ENCODE peak calls at places on chromosomes 12 and 14, in six cellular contexts. Q is cardiac muscle cell, X is OCI-LY7, F is endothelial cell of umbilical vein, O is WTC11, I is psoas muscle. E is an unnamed sample.

GRCh38 chr14:75096959-75097358 is 27.5 kb downstream of the ZC2HC1C start:
- DNase-seq in F (no peak), Q (no peak), X (no peak), O (no peak), I (no peak), E (no peak)

GRCh38 chr12:121590476-121591143 is 9.8 kb upstream of the KDM2B start:
- DNase-seq in Q (peak), I (no peak), X (peak), O (no peak), F (no peak), E (peak)

GRCh38 chr14:91861091-91861490 is 6.2 kb downstream of the TC2N start:
- DNase-seq in X (no peak), Q (no peak), I (no peak), O (no peak), F (no peak), E (no peak)

GRCh38 chr14:30191639-30192279 is 264.1 kb upstream of the PRKD1 start:
- DNase-seq in X (no peak), I (no peak), F (no peak), Q (no peak), O (no peak), E (no peak)

GRCh38 chr12:69024907-69025306 is 91.9 kb upstream of the CPM start:
- DNase-seq in O (no peak), I (no peak), Q (no peak), F (no peak), X (no peak), E (no peak)

GRCh38 chr12:118689793-118690192 is 291.5 kb upstream of the SRRM4 start:
- DNase-seq in X (no peak), I (no peak), Q (no peak), O (peak), F (no peak), E (no peak)

GRCh38 chr12:107553211-107553765 is 132.3 kb upstream of the PWP1 start:
- DNase-seq in Q (no peak), I (no peak), F (no peak), X (no peak), O (no peak), E (no peak)

GRCh38 chr14:65961004-65961403 is 525.2 kb upstream of the CCDC196 start:
- DNase-seq in F (peak), Q (peak), I (no peak), O (peak), X (peak), E (peak)

GRCh38 chr14:88933203-88933602 is 108.8 kb downstream of the TTC8 start:
- DNase-seq in I (no peak), F (no peak), Q (no peak), O (no peak), X (no peak), E (no peak)

GRCh38 chr14:74346341-74346740 is 1.9 kb upstream of the VRTN start:
- DNase-seq in X (no peak), O (no peak), F (no peak), Q (no peak), I (no peak), E (no peak)

GRCh38 chr14:70714055-70714550 is 72.4 kb downstream of the TTC9 start:
- DNase-seq in Q (peak), I (no peak), F (peak), O (peak), X (peak), E (peak)

GRCh38 chr14:76577090-76577489 is 184.2 kb upstream of the VASH1 start:
- DNase-seq in Q (no peak), F (no peak), I (no peak), X (no peak), O (no peak), E (no peak)

GRCh38 chr12:4572670-4573069 is 10.7 kb downstream of the DYRK4 start:
- DNase-seq in Q (no peak), I (no peak), F (peak), O (no peak), X (no peak), E (no peak)

GRCh38 chr14:81447018-81447770 is 47.1 kb upstream of the STON2 start:
- DNase-seq in X (no peak), Q (no peak), I (peak), F (no peak), O (no peak), E (no peak)

GRCh38 chr12:3901116-3901515 is 27.9 kb upstream of the PARP11 start:
- DNase-seq in X (no peak), F (no peak), Q (no peak), O (no peak), I (no peak), E (no peak)

GRCh38 chr12:109677323-109677722 is 36.3 kb upstream of the FAM222A start:
- DNase-seq in I (no peak), O (no peak), Q (no peak), X (no peak), F (no peak), E (no peak)

DNA sequence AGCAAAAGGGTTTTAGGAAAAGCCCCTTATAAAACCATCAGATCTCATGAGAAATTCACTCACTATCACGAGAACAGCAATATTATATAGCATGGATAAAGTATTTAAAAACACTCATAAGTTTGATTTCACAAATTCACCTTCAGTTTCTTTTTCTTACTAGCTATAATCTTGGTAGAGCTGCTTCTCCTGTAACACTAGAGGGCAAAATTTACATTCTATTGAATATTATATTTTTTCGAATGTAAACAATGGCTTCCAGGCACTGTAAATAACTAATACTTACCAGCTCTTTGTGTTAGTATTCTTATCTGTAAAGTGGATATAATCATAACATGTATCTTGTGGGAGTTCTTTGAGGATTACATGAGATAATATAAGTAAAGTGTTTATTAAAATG is 259.6 kb downstream of the CCER1 start:
- DNase-seq in I (no peak), O (no peak), Q (no peak), F (peak), X (no peak), E (no peak)
- TF ChIP-seq CTCF in I (no peak), O (no peak), Q (peak), F (peak), X (no peak), E (no peak)

DNA sequence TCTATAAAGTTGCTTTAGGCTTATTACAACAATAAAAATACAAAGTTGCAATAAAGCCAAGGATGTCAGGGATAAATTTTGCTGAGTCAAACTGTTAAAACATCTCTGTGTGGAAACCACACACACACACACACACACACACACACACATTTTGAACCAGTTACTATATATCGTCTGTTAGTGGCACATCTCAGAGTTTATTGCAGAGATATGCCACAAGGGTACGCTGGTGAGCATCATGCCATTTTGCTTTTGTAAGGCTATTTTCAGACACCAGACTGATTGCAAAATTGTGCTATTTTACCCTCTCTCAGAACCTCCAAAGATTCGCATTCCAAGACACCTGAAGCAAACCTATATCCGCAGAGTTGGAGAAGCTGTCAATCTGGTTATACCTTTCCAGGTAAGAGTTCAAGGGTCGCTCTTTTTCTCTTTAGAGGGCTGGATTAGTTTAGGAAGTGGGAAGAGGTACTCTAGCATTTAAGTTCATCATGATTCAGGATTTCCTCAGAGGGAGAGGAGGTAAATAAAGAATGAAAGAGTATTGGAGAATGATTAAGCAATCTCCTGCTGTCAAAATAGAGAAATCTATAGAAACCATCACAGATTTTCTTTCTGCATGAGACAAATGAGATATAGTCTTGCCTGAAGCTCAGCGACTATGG is 27.3 kb upstream of the CHPT1 start:
- DNase-seq in X (peak), Q (peak), I (no peak), F (peak), O (peak), E (peak)
- TF ChIP-seq CTCF in X (peak), Q (peak), I (peak), F (peak), O (no peak), E (peak)

DNA sequence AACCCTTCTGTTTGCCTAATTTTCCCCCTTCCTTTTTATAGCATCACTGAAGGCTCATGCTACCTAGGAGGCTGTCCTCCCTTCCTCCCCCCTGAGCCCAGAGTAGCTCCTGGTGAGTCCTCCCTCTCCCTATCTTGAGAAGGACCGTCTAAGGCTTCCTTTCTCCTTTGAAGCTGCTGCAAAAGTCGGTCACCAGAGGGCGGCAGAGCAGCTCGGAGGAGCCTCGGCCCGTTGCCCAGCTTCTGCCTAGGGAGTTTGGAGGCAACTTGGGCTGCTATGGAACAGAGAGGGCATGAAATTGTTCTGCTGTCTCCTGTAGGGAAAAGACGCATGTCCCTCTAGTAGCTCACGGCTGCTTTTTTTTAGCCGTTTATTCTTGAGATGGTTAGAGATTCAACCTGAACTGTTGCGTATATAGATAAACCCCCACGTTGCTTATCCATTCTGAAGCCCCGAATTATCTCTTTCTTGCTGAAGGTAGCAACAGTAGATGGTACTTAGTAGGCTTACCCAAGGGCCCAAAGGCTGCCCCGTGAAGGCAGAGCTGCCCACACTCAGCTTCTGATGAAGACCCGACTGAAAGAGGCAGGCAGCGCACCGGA is 5.7 kb downstream of the WNT5B start:
- DNase-seq in O (peak), Q (peak), X (peak), I (peak), F (peak), E (peak)
- TF ChIP-seq CTCF in O (peak), Q (peak), X (peak), I (peak), F (peak), E (peak)

GRCh38 chr12:29088611-29089219 is 60.4 kb upstream of the FAR2 start:
- DNase-seq in Q (no peak), O (no peak), I (no peak), X (no peak), F (peak), E (no peak)
- TF ChIP-seq CTCF in Q (peak), O (no peak), I (no peak), X (peak), F (peak), E (no peak)

GRCh38 chr12:112995008-112995407 is 16.7 kb downstream of the OAS2 start:
- DNase-seq in I (no peak), X (no peak), O (no peak), Q (no peak), F (no peak), E (no peak)
- TF ChIP-seq CTCF in I (no peak), X (no peak), O (no peak), Q (no peak), F (no peak), E (no peak)

GRCh38 chr14:103519837-103520212 is 2.8 kb downstream of the CKB start:
- DNase-seq in Q (no peak), I (peak), O (no peak), F (no peak), X (no peak), E (no peak)

GRCh38 chr14:103517626-103518415 is 4.8 kb downstream of the CKB start:
- DNase-seq in O (no peak), Q (no peak), I (peak), F (no peak), X (no peak), E (no peak)

GRCh38 chr14:103517172-103517566 is 5.5 kb downstream of the CKB start:
- DNase-seq in O (no peak), X (no peak), F (no peak), I (peak), Q (no peak), E (no peak)

GRCh38 chr14:103519043-103519836 is 3.4 kb downstream of the CKB start:
- DNase-seq in Q (no peak), F (no peak), X (no peak), O (no peak), I (no peak), E (peak)

GRCh38 chr14:103518416-103519042 is 4.1 kb downstream of the CKB start:
- DNase-seq in Q (peak), O (peak), F (peak), X (peak), I (peak), E (peak)
- TF ChIP-seq CTCF in Q (peak), O (peak), F (peak), X (peak), I (peak), E (peak)

GRCh38 chr12:48261773-48262172 is 58.7 kb upstream of the OR10AD1 start:
- DNase-seq in F (no peak), X (no peak), Q (no peak), I (no peak), O (no peak), E (no peak)
- TF ChIP-seq CTCF in F (no peak), X (no peak), Q (no peak), I (no peak), O (no peak), E (no peak)

GRCh38 chr14:48690349-48690748 is 895.8 kb downstream of the RPS29 start:
- DNase-seq in X (no peak), F (no peak), O (no peak), Q (no peak), I (no peak), E (no peak)
- TF ChIP-seq CTCF in X (peak), F (no peak), O (no peak), Q (no peak), I (no peak), E (no peak)

DNA sequence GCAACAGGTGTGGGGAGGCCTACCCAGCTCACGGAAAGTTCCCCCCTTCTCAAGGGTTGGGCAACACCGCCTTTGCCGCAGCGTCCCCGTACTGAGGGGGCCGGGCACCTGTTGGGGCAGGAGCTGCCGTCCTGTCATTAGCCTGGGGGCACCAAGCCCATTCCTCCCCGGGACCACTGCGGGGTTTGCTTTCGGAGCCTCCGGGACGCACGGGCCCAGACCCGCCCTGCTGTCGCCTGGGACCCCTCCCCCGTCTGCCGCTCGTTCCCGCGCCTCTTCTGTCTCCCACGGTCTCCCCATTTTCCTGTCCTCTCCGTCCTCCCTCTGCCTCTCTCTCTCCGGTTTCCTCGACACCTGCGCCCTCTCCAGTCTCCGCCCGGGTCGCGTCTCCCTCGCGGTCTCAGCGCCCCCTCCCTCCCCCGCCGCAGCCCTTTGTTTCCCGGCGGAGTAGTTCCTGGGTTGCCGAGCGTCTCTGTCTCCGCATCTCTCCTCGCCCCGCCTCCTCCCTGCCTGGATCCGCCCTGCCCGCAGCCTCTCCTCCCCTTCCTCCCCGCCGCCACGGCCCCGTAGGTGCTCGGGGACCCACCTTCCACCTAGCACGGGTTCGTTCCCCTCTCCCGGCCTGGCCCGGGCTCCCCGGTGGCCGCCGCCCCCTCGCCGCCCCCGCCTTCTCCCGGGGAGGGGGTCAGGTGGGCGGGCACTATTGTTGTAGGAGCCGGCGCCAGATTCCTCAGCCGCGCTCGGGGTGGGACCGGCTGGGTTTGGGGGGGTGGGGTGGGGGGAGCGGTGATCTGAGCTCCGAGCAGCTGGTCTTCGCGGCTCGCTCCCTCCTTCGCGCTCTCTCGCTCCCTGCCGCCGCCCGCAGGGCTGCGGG is at the start of gene CACNB3:
- DNase-seq in F (peak), O (peak), I (peak), X (peak), Q (peak), E (peak)
- TF ChIP-seq CTCF in F (no peak), O (no peak), I (no peak), X (no peak), Q (no peak), E (no peak)

GRCh38 chr14:80202888-80203562 is 8.3 kb downstream of the DIO2 start:
- DNase-seq in I (peak), Q (no peak), X (peak), F (no peak), O (peak), E (peak)
- TF ChIP-seq CTCF in I (no peak), Q (peak), X (peak), F (peak), O (peak), E (peak)

E was measured in GM20000.